ENCODE peak calls at places on chromosomes 3 and 15, in eight cellular contexts. X is heart left ventricle, N is omental fat pad, P is Calu3, K is epithelial cell of proximal tubule, T is AG09309, I is Right ventricle myocardium superior, U is T-cell. E is an unnamed sample.

GRCh38 chr3:189099505-189100290 is 72.1 kb upstream of the TPRG1 start:
- DNase-seq in X (peak), N (no peak), P (no peak), K (no peak), T (no peak), I (peak), U (no peak), E (no peak)

GRCh38 chr3:127799476-127800222 is 22.7 kb downstream of the MGLL start:
- DNase-seq in X (no peak), N (no peak), P (peak), K (no peak), T (no peak), I (no peak), U (no peak), E (peak)

GRCh38 chr15:42490246-42490742 is 647 bp downstream of the ZNF106 start:
- DNase-seq in X (no peak), N (no peak), P (no peak), K (no peak), T (no peak), I (no peak), U (no peak), E (no peak)

GRCh38 chr3:129597792-129598381 is 8.6 kb downstream of the PLXND1 start:
- DNase-seq in X (no peak), N (no peak), P (no peak), K (no peak), T (no peak), I (no peak), U (no peak), E (no peak)

GRCh38 chr3:141275973-141276372 is 44.3 kb downstream of the PXYLP1 start:
- DNase-seq in X (no peak), N (no peak), P (no peak), K (no peak), T (no peak), I (no peak), U (no peak), E (no peak)

GRCh38 chr15:95998935-95999334 is 331.6 kb upstream of the NR2F2 start:
- DNase-seq in X (no peak), N (no peak), P (no peak), K (no peak), T (no peak), I (no peak), U (no peak), E (no peak)

GRCh38 chr15:101698314-101698713 is 26.0 kb downstream of the TARS3 start:
- DNase-seq in X (no peak), N (no peak), P (no peak), K (no peak), T (no peak), I (no peak), U (no peak), E (no peak)

GRCh38 chr15:60074181-60074885 is 70.2 kb downstream of the FOXB1 start:
- DNase-seq in X (no peak), N (no peak), P (no peak), K (no peak), T (no peak), I (no peak), U (no peak), E (no peak)

GRCh38 chr3:35946857-35947514 is 307.7 kb downstream of the ARPP21 start:
- DNase-seq in X (no peak), N (no peak), P (no peak), K (no peak), T (no peak), I (no peak), U (no peak), E (no peak)

GRCh38 chr3:56926513-56927282 is 124.9 kb upstream of the ARHGEF3 start:
- DNase-seq in X (no peak), N (no peak), P (no peak), K (peak), T (peak), I (no peak), U (no peak), E (peak)

GRCh38 chr3:143526016-143526540 is 322.2 kb downstream of the SLC9A9 start:
- DNase-seq in X (no peak), N (no peak), P (no peak), K (no peak), T (no peak), I (no peak), U (no peak), E (peak)

GRCh38 chr3:101077361-101078011 is 84.3 kb upstream of the ABI3BP start:
- DNase-seq in X (no peak), N (no peak), P (peak), K (peak), T (no peak), I (no peak), U (no peak), E (no peak)

GRCh38 chr3:61331937-61332590 is 80.8 kb upstream of the FHIT start:
- DNase-seq in X (no peak), N (no peak), P (no peak), K (peak), T (no peak), I (no peak), U (no peak), E (peak)

GRCh38 chr15:80404719-80405553 is 754 bp downstream of the ARNT2 start:
- DNase-seq in X (no peak), N (no peak), P (peak), K (no peak), T (no peak), I (peak), U (no peak), E (no peak)

GRCh38 chr3:157369712-157370447 is 66.8 kb upstream of the PTX3 start:
- DNase-seq in X (no peak), N (no peak), P (no peak), K (peak), T (no peak), I (no peak), U (no peak), E (no peak)

GRCh38 chr3:6807967-6808588 is 52.8 kb upstream of the GRM7 start:
- DNase-seq in X (no peak), N (no peak), P (no peak), K (no peak), T (no peak), I (no peak), U (no peak), E (peak)

GRCh38 chr3:175111036-175111435 is 251.9 kb downstream of the NAALADL2 start:
- DNase-seq in X (no peak), N (no peak), P (no peak), K (no peak), T (no peak), I (no peak), U (no peak), E (no peak)

GRCh38 chr3:89098964-89099585 is 8.3 kb upstream of the EPHA3 start:
- DNase-seq in X (no peak), N (no peak), P (peak), K (no peak), T (peak), I (no peak), U (peak), E (peak)

GRCh38 chr15:90638963-90639362 is 78.2 kb upstream of the BLM start:
- DNase-seq in X (no peak), N (no peak), P (no peak), K (no peak), T (no peak), I (no peak), U (no peak), E (no peak)

GRCh38 chr15:79978694-79979519 is 7.9 kb upstream of the BCL2A1 start:
- DNase-seq in X (no peak), N (no peak), P (no peak), K (no peak), T (peak), I (no peak), U (no peak), E (no peak)

GRCh38 chr3:192940129-192940528 is 22.5 kb upstream of the MB21D2 start:
- DNase-seq in X (no peak), N (no peak), P (no peak), K (no peak), T (no peak), I (no peak), U (no peak), E (no peak)

GRCh38 chr15:90820481-90820880 is 47.9 kb upstream of the FURIN start:
- DNase-seq in X (no peak), N (no peak), P (no peak), K (no peak), T (no peak), I (no peak), U (no peak), E (no peak)

GRCh38 chr15:43183270-43183669 is 1.9 kb upstream of the CCNDBP1 start:
- DNase-seq in X (no peak), N (no peak), P (no peak), K (no peak), T (no peak), I (no peak), U (no peak), E (no peak)

GRCh38 chr3:165196577-165197561 is 685 bp upstream of the SLITRK3 start:
- DNase-seq in X (no peak), N (no peak), P (no peak), K (no peak), T (no peak), I (no peak), U (no peak), E (no peak)

GRCh38 chr3:183099026-183099837 is at the start of gene MCCC1:
- DNase-seq in X (peak), N (peak), P (peak), K (peak), T (peak), I (peak), U (peak), E (peak)

GRCh38 chr3:17605032-17605431 is 137.4 kb downstream of the TBC1D5 start:
- DNase-seq in X (no peak), N (no peak), P (no peak), K (peak), T (peak), I (no peak), U (no peak), E (peak)

GRCh38 chr15:29698030-29698701 is 124.1 kb downstream of the TJP1 start:
- DNase-seq in X (no peak), N (no peak), P (no peak), K (peak), T (peak), I (no peak), U (no peak), E (peak)

GRCh38 chr3:42880601-42881451 is 5.1 kb upstream of the CYP8B1 start:
- DNase-seq in X (peak), N (peak), P (peak), K (no peak), T (peak), I (peak), U (peak), E (no peak)

GRCh38 chr15:26772588-26773484 is at the start of gene GABRB3:
- DNase-seq in X (peak), N (no peak), P (no peak), K (no peak), T (no peak), I (peak), U (no peak), E (no peak)

GRCh38 chr3:148360046-148360445 is 337.7 kb upstream of the AGTR1 start:
- DNase-seq in X (no peak), N (no peak), P (no peak), K (no peak), T (peak), I (no peak), U (no peak), E (no peak)

GRCh38 chr3:102106421-102107097 is 257.2 kb downstream of the NFKBIZ start:
- DNase-seq in X (no peak), N (no peak), P (no peak), K (no peak), T (no peak), I (no peak), U (no peak), E (no peak)

E was measured in kidney epithelial cell.